ENCODE peak calls at places on chromosomes 2 and 18, in seven cellular contexts. U is H54; M is GM23338; E is EL; Y is WTC11; A is CD4-positive, alpha-beta memory T cell; V is COR-L47. B is an unnamed sample.

GRCh38 chr2:201909348-201909747 is 103.0 kb downstream of the CDK15 start:
- DNase-seq in U (peak), M (no peak), E (peak), Y (no peak), A (no peak), V (no peak), B (no peak)

GRCh38 chr2:99729104-99729503 is 239.3 kb upstream of the REV1 start:
- DNase-seq in U (no peak), M (no peak), E (peak), Y (no peak), A (no peak), V (peak), B (no peak)

GRCh38 chr2:11019614-11020013 is 107.9 kb downstream of the KCNF1 start:
- DNase-seq in U (no peak), M (no peak), E (no peak), Y (no peak), A (no peak), V (no peak), B (no peak)

GRCh38 chr2:178279142-178279541 is 84.8 kb downstream of the OSBPL6 start:
- DNase-seq in U (peak), M (peak), E (peak), Y (no peak), A (no peak), V (no peak), B (no peak)

GRCh38 chr18:78672862-78673446 is 306.7 kb upstream of the SALL3 start:
- DNase-seq in U (no peak), M (no peak), E (no peak), Y (no peak), A (no peak), V (no peak), B (no peak)

GRCh38 chr2:173076557-173077345 is 1.1 kb downstream of the MAP3K20 start:
- DNase-seq in U (no peak), M (peak), E (peak), Y (peak), A (peak), V (no peak), B (peak)

GRCh38 chr2:230347659-230348305 is 20.8 kb downstream of the SP140L start:
- DNase-seq in U (no peak), M (no peak), E (peak), Y (no peak), A (peak), V (no peak), B (no peak)

GRCh38 chr2:174340400-174341300 is 5.9 kb downstream of the SP9 start:
- DNase-seq in U (no peak), M (peak), E (peak), Y (peak), A (no peak), V (no peak), B (peak)

GRCh38 chr2:224106794-224107193 is 67.7 kb upstream of the SERPINE2 start:
- DNase-seq in U (no peak), M (no peak), E (no peak), Y (no peak), A (no peak), V (no peak), B (no peak)

GRCh38 chr2:102331311-102331980 is 20.1 kb downstream of the IL1RL1 start:
- DNase-seq in U (no peak), M (no peak), E (no peak), Y (no peak), A (no peak), V (no peak), B (no peak)

GRCh38 chr2:168434164-168434563 is 21.9 kb upstream of the CERS6 start:
- DNase-seq in U (no peak), M (no peak), E (no peak), Y (no peak), A (no peak), V (peak), B (peak)

GRCh38 chr18:77004555-77005380 is 127.8 kb downstream of the MBP start:
- DNase-seq in U (no peak), M (no peak), E (no peak), Y (no peak), A (no peak), V (no peak), B (no peak)

GRCh38 chr2:68860111-68860510 is 11.1 kb downstream of the BMP10 start:
- DNase-seq in U (no peak), M (no peak), E (no peak), Y (no peak), A (no peak), V (no peak), B (no peak)

GRCh38 chr2:47265751-47266231 is 110.7 kb upstream of the STPG4 start:
- DNase-seq in U (no peak), M (no peak), E (no peak), Y (no peak), A (no peak), V (peak), B (no peak)

GRCh38 chr2:175207741-175208438 is 26.4 kb upstream of the ATP5MC3 start:
- DNase-seq in U (no peak), M (no peak), E (no peak), Y (no peak), A (no peak), V (peak), B (no peak)

GRCh38 chr2:237190958-237191692 is 105.4 kb downstream of the COPS8 start:
- DNase-seq in U (no peak), M (no peak), E (no peak), Y (no peak), A (no peak), V (no peak), B (no peak)

GRCh38 chr2:167406558-167406957 is 518.3 kb downstream of the XIRP2 start:
- DNase-seq in U (no peak), M (peak), E (peak), Y (peak), A (no peak), V (no peak), B (no peak)

GRCh38 chr2:27685577-27685976 is 21.9 kb downstream of the SLC4A1AP start:
- DNase-seq in U (no peak), M (no peak), E (no peak), Y (no peak), A (no peak), V (no peak), B (no peak)

GRCh38 chr2:27264753-27265535 is 2.1 kb upstream of the SLC30A3 start:
- DNase-seq in U (no peak), M (peak), E (peak), Y (peak), A (peak), V (peak), B (peak)

GRCh38 chr2:10482460-10482859 is 34.3 kb upstream of the ODC1 start:
- DNase-seq in U (no peak), M (no peak), E (no peak), Y (no peak), A (no peak), V (no peak), B (no peak)

GRCh38 chr2:46125798-46126197 is 171.4 kb upstream of the EPAS1 start:
- DNase-seq in U (no peak), M (no peak), E (no peak), Y (no peak), A (no peak), V (no peak), B (no peak)

GRCh38 chr2:29455202-29455885 is 340.1 kb downstream of the CLIP4 start:
- DNase-seq in U (no peak), M (no peak), E (peak), Y (no peak), A (no peak), V (no peak), B (no peak)

GRCh38 chr2:207928079-207928478 is 97.2 kb downstream of the PLEKHM3 start:
- DNase-seq in U (no peak), M (no peak), E (no peak), Y (no peak), A (no peak), V (no peak), B (no peak)

GRCh38 chr2:63763336-63764056 is 78.2 kb upstream of the UGP2 start:
- DNase-seq in U (no peak), M (no peak), E (peak), Y (no peak), A (no peak), V (no peak), B (no peak)

GRCh38 chr2:102082591-102083586 is 59.7 kb upstream of the IL1R1 start:
- DNase-seq in U (no peak), M (no peak), E (peak), Y (no peak), A (peak), V (no peak), B (no peak)

GRCh38 chr2:188207554-188207953 is 84.1 kb upstream of the GULP1 start:
- DNase-seq in U (no peak), M (peak), E (no peak), Y (no peak), A (no peak), V (no peak), B (no peak)